ENCODE peak calls at places on chromosomes 3 and 15, in nine cellular contexts. V is activated effector memory CD4-positive, alpha-beta T cell treated with anti-CD3 and anti-CD28 coated beads, Interleukin-2, amount 50 U/mL, for 16 hours; E is nucleus accumbens; X is choroid plexus epithelial cell; L is GM23248; C is astrocyte of the spinal cord; Q is left colon; I is stimulated activated CD4-positive, alpha-beta T cell treated with anti-CD3 and anti-CD28 coated beads, Interleukin-1b, Interleukin-23, amount 100 ng/mL, for 48 hours; T is M059J. N is an unnamed sample.

GRCh38 chr3:72384602-72385001 is 463.6 kb downstream of the SHQ1 start:
- DNase-seq in V (no peak), E (no peak), X (peak), L (no peak), C (no peak), Q (no peak), I (no peak), T (no peak), N (no peak)

GRCh38 chr3:146577662-146578061 is 27.5 kb downstream of the PLSCR5 start:
- DNase-seq in V (no peak), E (no peak), X (peak), L (peak), C (peak), Q (peak), I (peak), T (peak), N (peak)

GRCh38 chr15:57190208-57190607 is 186.1 kb upstream of the CGNL1 start:
- DNase-seq in V (no peak), E (no peak), X (no peak), L (no peak), C (no peak), Q (no peak), I (no peak), T (no peak), N (no peak)

GRCh38 chr3:137765310-137766033 is 1.4 kb downstream of the SOX14 start:
- DNase-seq in V (no peak), E (no peak), X (no peak), L (no peak), C (no peak), Q (no peak), I (no peak), T (no peak), N (no peak)

GRCh38 chr3:127105587-127105986 is 87.3 kb upstream of the PRR23E start:
- DNase-seq in V (no peak), E (no peak), X (no peak), L (no peak), C (no peak), Q (no peak), I (no peak), T (no peak), N (no peak)

GRCh38 chr3:126340943-126341754 is 16.1 kb downstream of the KLF15 start:
- DNase-seq in V (peak), E (no peak), X (no peak), L (no peak), C (no peak), Q (no peak), I (no peak), T (no peak), N (no peak)

GRCh38 chr15:57671636-57672035 is 34.9 kb upstream of the POLR2M start:
- DNase-seq in V (no peak), E (no peak), X (no peak), L (peak), C (no peak), Q (no peak), I (no peak), T (no peak), N (no peak)

GRCh38 chr3:150912501-150912900 is 7.3 kb upstream of the MINDY4B start:
- DNase-seq in V (no peak), E (no peak), X (no peak), L (no peak), C (no peak), Q (no peak), I (no peak), T (no peak), N (no peak)

GRCh38 chr3:193945126-193945525 is 190.8 kb upstream of the HES1 start:
- DNase-seq in V (no peak), E (no peak), X (no peak), L (no peak), C (no peak), Q (no peak), I (no peak), T (peak), N (no peak)

GRCh38 chr3:141336672-141337522 is 31.4 kb upstream of the ZBTB38 start:
- DNase-seq in V (no peak), E (no peak), X (peak), L (peak), C (peak), Q (no peak), I (no peak), T (peak), N (no peak)

GRCh38 chr3:196970547-196971093 is 2.0 kb upstream of the PIGZ start:
- DNase-seq in V (peak), E (no peak), X (no peak), L (no peak), C (no peak), Q (no peak), I (no peak), T (no peak), N (no peak)

GRCh38 chr3:46693038-46693896 is at the start of gene ALS2CL:
- DNase-seq in V (peak), E (no peak), X (no peak), L (peak), C (no peak), Q (peak), I (peak), T (peak), N (peak)

GRCh38 chr3:129352045-129352444 is 73.4 kb downstream of the HMCES start:
- DNase-seq in V (no peak), E (no peak), X (no peak), L (no peak), C (no peak), Q (no peak), I (no peak), T (no peak), N (peak)

GRCh38 chr3:111080357-111080937 is 8.8 kb downstream of the NECTIN3 start:
- DNase-seq in V (no peak), E (no peak), X (peak), L (peak), C (peak), Q (no peak), I (no peak), T (peak), N (no peak)

GRCh38 chr3:179071569-179072397 is at the start of gene ZMAT3:
- DNase-seq in V (peak), E (peak), X (peak), L (peak), C (peak), Q (peak), I (peak), T (peak), N (peak)

GRCh38 chr3:15805756-15806266 is 8.0 kb upstream of the ANKRD28 start:
- DNase-seq in V (no peak), E (no peak), X (peak), L (peak), C (peak), Q (no peak), I (no peak), T (peak), N (no peak)

GRCh38 chr15:78034495-78035191 is 42.9 kb downstream of the TBC1D2B start:
- DNase-seq in V (peak), E (peak), X (peak), L (no peak), C (no peak), Q (peak), I (peak), T (no peak), N (peak)

GRCh38 chr15:101579766-101580165 is 72.4 kb downstream of the TM2D3 start:
- DNase-seq in V (no peak), E (no peak), X (peak), L (peak), C (peak), Q (no peak), I (no peak), T (peak), N (no peak)

GRCh38 chr15:62344806-62345539 is 179.9 kb upstream of the C2CD4B start:
- DNase-seq in V (peak), E (no peak), X (peak), L (peak), C (peak), Q (peak), I (peak), T (peak), N (peak)

GRCh38 chr15:62770752-62771151 is 271.8 kb upstream of the TPM1 start:
- DNase-seq in V (no peak), E (peak), X (peak), L (peak), C (peak), Q (no peak), I (no peak), T (peak), N (no peak)

N was measured in activated CD8-positive, alpha-beta T cell treated with anti-CD3 and anti-CD28 coated beads for 36 hours.